ENCODE peak calls at places on chromosomes 5 and 9, in four cellular contexts. One of them, this sample, is unnamed.

GRCh38 chr9:121855476-121855875 is 204.0 kb downstream of the DAB2IP start:
- DNase-seq in activated CD4-positive, alpha-beta T cell treated with anti-CD3 and anti-CD28 coated beads for 48 hours: no peak
- DNase-seq in H4: no peak
- DNase-seq in cortex of kidney: no peak
- DNase-seq in this sample: no peak

GRCh38 chr9:106916491-106917235 is 53.7 kb downstream of the ZNF462 start:
- DNase-seq in cortex of kidney: no peak
- DNase-seq in H4: peak
- DNase-seq in activated CD4-positive, alpha-beta T cell treated with anti-CD3 and anti-CD28 coated beads for 48 hours: no peak
- DNase-seq in this sample: no peak

GRCh38 chr5:65461490-65461889 is 20.2 kb downstream of the ADAMTS6 start:
- DNase-seq in H4: no peak
- DNase-seq in activated CD4-positive, alpha-beta T cell treated with anti-CD3 and anti-CD28 coated beads for 48 hours: no peak
- DNase-seq in cortex of kidney: no peak
- DNase-seq in this sample: no peak

GRCh38 chr9:69223605-69224004 is 49.5 kb downstream of the TJP2 start:
- DNase-seq in activated CD4-positive, alpha-beta T cell treated with anti-CD3 and anti-CD28 coated beads for 48 hours: no peak
- DNase-seq in cortex of kidney: no peak
- DNase-seq in H4: peak
- DNase-seq in this sample: no peak

GRCh38 chr9:82490019-82490499 is 501.5 kb downstream of the SPATA31D1 start:
- DNase-seq in activated CD4-positive, alpha-beta T cell treated with anti-CD3 and anti-CD28 coated beads for 48 hours: no peak
- DNase-seq in H4: peak
- DNase-seq in cortex of kidney: no peak
- DNase-seq in this sample: no peak

GRCh38 chr5:41883243-41883642 is 13.0 kb upstream of the OXCT1 start:
- DNase-seq in activated CD4-positive, alpha-beta T cell treated with anti-CD3 and anti-CD28 coated beads for 48 hours: no peak
- DNase-seq in H4: no peak
- DNase-seq in cortex of kidney: no peak
- DNase-seq in this sample: no peak

GRCh38 chr5:154756203-154756870 is 1.2 kb downstream of the LARP1 start:
- DNase-seq in activated CD4-positive, alpha-beta T cell treated with anti-CD3 and anti-CD28 coated beads for 48 hours: peak
- DNase-seq in cortex of kidney: no peak
- DNase-seq in H4: no peak
- DNase-seq in this sample: peak

GRCh38 chr5:148720257-148720656 is 65.9 kb upstream of the HTR4 start:
- DNase-seq in H4: no peak
- DNase-seq in cortex of kidney: no peak
- DNase-seq in activated CD4-positive, alpha-beta T cell treated with anti-CD3 and anti-CD28 coated beads for 48 hours: no peak
- DNase-seq in this sample: no peak